ENCODE peak calls at places on chromosomes 3 and 15, in seven cellular contexts. N, V, X, S, B, L and Y are unnamed samples.

GRCh38 chr3:99407257-99407656 is 231.1 kb upstream of the COL8A1 start:
- DNase-seq in N (no peak), X (no peak), V (no peak), L (no peak), B (no peak), S (no peak), Y (no peak)

GRCh38 chr3:187696036-187696435 is 6.3 kb downstream of the RTP2 start:
- DNase-seq in L (no peak), X (no peak), V (no peak), S (no peak), B (no peak), N (no peak), Y (no peak)

GRCh38 chr15:72599855-72600464 is 54.5 kb upstream of the GOLGA6B start:
- DNase-seq in X (peak), S (no peak), B (peak), V (no peak), N (peak), L (peak), Y (no peak)

GRCh38 chr3:129481783-129482332 is 41.8 kb downstream of the IFT122 start:
- DNase-seq in L (peak), B (no peak), N (no peak), S (peak), X (no peak), V (peak), Y (peak)

GRCh38 chr3:94617312-94617711 is 554.5 kb downstream of the NSUN3 start:
- DNase-seq in X (no peak), B (no peak), S (no peak), N (no peak), L (no peak), V (no peak), Y (no peak)

GRCh38 chr3:187015903-187016638 is 85.7 kb downstream of the ST6GAL1 start:
- DNase-seq in X (peak), B (no peak), S (no peak), V (peak), L (no peak), N (no peak), Y (no peak)

GRCh38 chr3:186489507-186489906 is 54.7 kb downstream of the CRYGS start:
- DNase-seq in S (no peak), V (no peak), X (no peak), B (no peak), N (no peak), L (no peak), Y (no peak)

GRCh38 chr15:45148076-45149059 is 18.6 kb downstream of the DUOX1 start:
- DNase-seq in N (no peak), S (no peak), L (no peak), X (no peak), B (peak), V (no peak), Y (no peak)

GRCh38 chr3:171508676-171509075 is 48.5 kb upstream of the TNIK start:
- DNase-seq in L (no peak), S (no peak), B (no peak), N (no peak), X (no peak), V (no peak), Y (no peak)

GRCh38 chr3:128603811-128604447 is 46.7 kb downstream of the RPN1 start:
- DNase-seq in B (no peak), S (no peak), X (no peak), V (no peak), L (peak), N (no peak), Y (no peak)

GRCh38 chr15:92462771-92463170 is 69.1 kb downstream of the ST8SIA2 start:
- DNase-seq in V (no peak), L (no peak), S (no peak), N (no peak), B (no peak), X (no peak), Y (no peak)

GRCh38 chr3:114436182-114436581 is 142.4 kb downstream of the TIGIT start:
- DNase-seq in V (no peak), L (no peak), B (no peak), N (no peak), S (no peak), X (no peak), Y (no peak)